ENCODE peak calls at places on chromosomes 13 and 19, in four cellular contexts. M is A549, W is prostate gland, S is K562. L is an unnamed sample.
A peak's percentile ranks its signal among the peaks of the same experiment; 100 is the strongest.

GRCh38 chr19:17517898-17518297 is 6.4 kb downstream of the PGLS start:
- DNase-seq in M (no peak), W (no peak), S (no peak), L (no peak)

GRCh38 chr19:6519289-6519688 is 11.5 kb upstream of the TNFSF9 start:
- DNase-seq in M (peak; percentile 69), W (no peak), S (no peak), L (no peak)

GRCh38 chr13:83117046-83117445 is 765.2 kb downstream of the SLITRK1 start:
- DNase-seq in M (no peak), W (no peak), S (no peak), L (no peak)

GRCh38 chr19:16419671-16420394 is 51.9 kb downstream of the EPS15L1 start:
- DNase-seq in M (no peak), W (no peak), S (no peak), L (no peak)

GRCh38 chr13:36778083-36778671 is 40.8 kb upstream of the RFXAP start:
- DNase-seq in M (no peak), W (no peak), S (no peak), L (no peak)

GRCh38 chr19:29526730-29527499 is 1.1 kb downstream of the VSTM2B start:
- DNase-seq in M (no peak), W (no peak), S (peak; percentile 33), L (no peak)

GRCh38 chr19:11306337-11306736 is 10.4 kb downstream of the TSPAN16 start:
- DNase-seq in M (no peak), W (no peak), S (no peak), L (no peak)

GRCh38 chr19:49689133-49690072 is at the start of gene ADM5:
- DNase-seq in M (no peak), W (peak; percentile 71), S (no peak), L (no peak)

GRCh38 chr19:32649751-32650150 is 25.2 kb downstream of the ANKRD27 start:
- DNase-seq in M (no peak), W (no peak), S (no peak), L (peak; percentile 65)

GRCh38 chr19:18292460-18292809 is 11.0 kb upstream of the JUND start:
- DNase-seq in M (peak; percentile 30), W (peak; percentile 60), S (no peak), L (no peak)

GRCh38 chr19:7304200-7304599 is 10.0 kb upstream of the INSR start:
- DNase-seq in M (no peak), W (no peak), S (no peak), L (no peak)

GRCh38 chr13:35479223-35479536 is 2.7 kb upstream of the MAB21L1 start:
- DNase-seq in M (no peak), W (no peak), S (no peak), L (no peak)

GRCh38 chr13:73397486-73398020 is 338.7 kb downstream of the KLF5 start:
- DNase-seq in M (no peak), W (no peak), S (no peak), L (no peak)

GRCh38 chr19:44648536-44649370 is 5.0 kb downstream of the PVR start:
- DNase-seq in M (no peak), W (no peak), S (no peak), L (peak; percentile 57)

GRCh38 chr13:47816835-47817234 is 184.2 kb downstream of the SUCLA2 start:
- DNase-seq in M (no peak), W (no peak), S (no peak), L (no peak)

GRCh38 chr13:52851153-52851962 is 2.9 kb upstream of the PCDH8 start:
- DNase-seq in M (no peak), W (no peak), S (no peak), L (peak; percentile 55)

GRCh38 chr13:98298599-98298998 is 121.5 kb upstream of the RNF113B start:
- DNase-seq in M (no peak), W (no peak), S (no peak), L (no peak)

GRCh38 chr19:45863840-45864628 is at the start of gene FOXA3:
- DNase-seq in M (peak; percentile 96), W (no peak), S (peak; percentile 96), L (peak; percentile 37)

GRCh38 chr13:33514362-33514761 is 228.8 kb upstream of the STARD13 start:
- DNase-seq in M (no peak), W (no peak), S (no peak), L (no peak)

GRCh38 chr13:19960673-19961015 is 2.1 kb downstream of the ZMYM2 start:
- DNase-seq in M (no peak), W (no peak), S (no peak), L (no peak)

GRCh38 chr19:50432658-50433057 is at the start of gene MYBPC2:
- DNase-seq in M (no peak), W (no peak), S (no peak), L (no peak)

GRCh38 chr13:20442798-20443381 is 82.8 kb downstream of the CRYL1 start:
- DNase-seq in M (no peak), W (no peak), S (no peak), L (no peak)

GRCh38 chr19:14405380-14405757 is 13.8 kb downstream of the DDX39A start:
- DNase-seq in M (no peak), W (no peak), S (peak; percentile 22), L (no peak)

GRCh38 chr19:50187937-50188336 is 15.5 kb upstream of the MYH14 start:
- DNase-seq in M (no peak), W (no peak), S (no peak), L (no peak)

GRCh38 chr19:35468637-35469036 is 20.6 kb downstream of the FFAR2 start:
- DNase-seq in M (peak; percentile 82), W (peak; percentile 51), S (peak; percentile 47), L (peak; percentile 61)

DNA sequence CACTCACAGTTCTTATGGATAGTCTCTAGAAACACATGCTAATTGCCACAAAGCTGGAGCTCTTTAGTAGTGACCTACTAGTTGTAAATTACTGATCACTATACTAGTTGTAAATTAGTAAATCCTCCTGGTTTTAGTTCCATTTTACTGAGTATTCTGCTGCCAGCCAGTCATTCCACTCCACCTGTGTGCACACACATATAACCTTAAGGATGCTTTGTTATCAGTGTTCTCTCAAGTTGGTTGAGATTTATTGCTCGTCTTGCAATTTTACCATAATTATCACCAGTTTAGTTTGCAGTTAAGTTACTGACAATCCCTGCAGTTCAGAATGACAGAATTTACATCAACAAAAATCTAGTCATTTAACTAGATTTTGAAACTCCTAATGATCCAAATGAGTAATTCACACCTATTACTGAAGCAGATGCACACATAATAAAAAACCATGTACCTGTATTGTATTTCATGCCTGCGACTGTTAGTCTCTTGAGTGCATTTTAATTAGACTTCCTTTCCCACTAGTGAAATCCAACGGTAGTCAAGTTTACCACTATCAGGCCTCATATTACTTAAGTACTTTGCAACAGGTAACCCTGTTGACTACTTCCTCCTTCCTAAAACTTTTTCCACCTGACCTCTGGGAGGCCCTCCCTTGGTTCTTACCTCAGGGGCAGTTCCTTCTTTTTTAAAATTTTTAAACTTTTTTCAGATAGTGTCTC is 7.6 kb downstream of the TPT1 start:
- DNase-seq in M (no peak), W (no peak), S (no peak), L (no peak)
- TF ChIP-seq POLR2A in M (no peak), W (no peak), S (no peak), L (no peak)

GRCh38 chr19:4064073-4064550 is 2.6 kb downstream of the ZBTB7A start:
- DNase-seq in M (no peak), W (no peak), S (no peak), L (no peak)
- TF ChIP-seq POLR2A in M (no peak), W (no peak), S (no peak), L (no peak)

DNA sequence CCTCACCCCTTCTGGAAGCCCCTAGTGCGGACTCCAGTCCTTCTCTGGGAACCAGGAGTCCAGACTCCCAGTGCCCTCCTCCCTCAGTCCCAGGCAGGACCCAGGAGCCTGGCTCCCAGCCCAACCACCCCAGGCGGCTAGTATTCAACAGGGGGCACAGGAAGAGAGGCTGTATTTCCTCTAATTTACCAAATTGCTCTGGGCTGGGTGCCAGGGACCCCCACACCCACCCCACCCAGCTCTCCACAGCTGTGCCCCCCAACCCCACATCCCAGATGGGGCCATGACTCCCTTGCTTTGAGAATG is 3.4 kb downstream of the GRIN2D start:
- DNase-seq in M (no peak), W (no peak), S (no peak), L (no peak)
- TF ChIP-seq POLR2A in M (no peak), W (no peak), S (no peak), L (no peak)

GRCh38 chr19:12610540-12611360 is at the start of the genes ZNF490 and ZNF791:
- DNase-seq in M (peak; percentile 89), W (peak; percentile 99), S (peak; percentile 98), L (peak; percentile 98)
- TF ChIP-seq POLR2A in M (peak; percentile 37), W (peak; percentile 84), S (peak; percentile 91), L (peak; percentile 83)

GRCh38 chr13:50969691-50970090 is 60.1 kb downstream of the RNASEH2B start:
- DNase-seq in M (no peak), W (no peak), S (no peak), L (no peak)

GRCh38 chr13:50979187-50979586 is 69.6 kb downstream of the RNASEH2B start:
- DNase-seq in M (no peak), W (no peak), S (peak; percentile 12), L (no peak)

DNA sequence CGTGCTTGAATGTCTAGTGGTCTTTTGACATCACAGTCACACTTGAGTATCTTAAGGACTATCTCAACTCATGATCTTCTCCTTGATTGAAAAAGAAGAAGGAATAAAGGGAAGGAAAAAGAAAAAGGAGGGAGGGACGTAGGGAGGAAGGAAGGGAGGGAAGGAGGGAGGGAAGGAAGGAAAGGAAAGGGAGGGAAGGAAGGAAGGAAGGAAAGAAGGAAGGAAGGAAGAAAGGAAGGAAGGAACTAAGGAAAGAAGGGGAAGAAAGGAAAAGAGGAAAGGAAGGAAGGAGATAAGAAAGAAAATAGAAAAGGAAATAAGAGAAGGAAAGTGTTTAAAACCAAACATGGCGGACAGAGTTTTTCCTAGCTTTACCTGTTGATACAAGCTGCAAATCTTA is 64.7 kb downstream of the RNASEH2B start:
- DNase-seq in M (no peak), W (no peak), S (no peak), L (no peak)
- TF ChIP-seq POLR2A in M (no peak), W (no peak), S (no peak), L (no peak)

GRCh38 chr19:27793644-27794443 is 1419.1 kb downstream of the UQCRFS1 start:
- DNase-seq in M (peak; percentile 99), W (peak; percentile 95), S (peak; percentile 88), L (peak; percentile 96)
- TF ChIP-seq POLR2A in M (peak; percentile 92), W (no peak), S (peak; percentile 90), L (no peak)